ENCODE peak calls at places on chromosomes 1 and 21, in nine cellular contexts. B, H, W, L, R, O, Z, P and C are unnamed samples.

GRCh38 chr1:183283286-183283685 is 97.2 kb downstream of the LAMC2 start:
- DNase-seq in B (no peak), H (no peak), W (no peak), L (no peak), R (no peak), O (no peak), Z (no peak), P (no peak), C (no peak)

GRCh38 chr1:156859523-156860112 is 701 bp upstream of the INSRR start:
- DNase-seq in B (peak), H (no peak), W (no peak), L (no peak), R (no peak), O (peak), Z (no peak), P (peak), C (peak)

GRCh38 chr1:22258696-22259095 is 115.8 kb upstream of the WNT4 start:
- DNase-seq in B (no peak), H (no peak), W (no peak), L (no peak), R (no peak), O (no peak), Z (no peak), P (peak), C (no peak)

GRCh38 chr1:236753554-236753953 is 41.5 kb upstream of the MTR start:
- DNase-seq in B (no peak), H (no peak), W (peak), L (no peak), R (peak), O (no peak), Z (no peak), P (peak), C (peak)

GRCh38 chr1:37325509-37326437 is 148.6 kb upstream of the ZC3H12A start:
- DNase-seq in B (no peak), H (no peak), W (no peak), L (no peak), R (no peak), O (no peak), Z (no peak), P (no peak), C (peak)

GRCh38 chr1:7703321-7704213 is 67.5 kb upstream of the VAMP3 start:
- DNase-seq in B (no peak), H (no peak), W (peak), L (no peak), R (no peak), O (peak), Z (no peak), P (no peak), C (no peak)

GRCh38 chr1:153277852-153278251 is 18.4 kb downstream of the LORICRIN start:
- DNase-seq in B (no peak), H (no peak), W (no peak), L (no peak), R (no peak), O (peak), Z (peak), P (peak), C (peak)

GRCh38 chr1:236165238-236165981 is 23.1 kb downstream of the GPR137B start:
- DNase-seq in B (no peak), H (no peak), W (no peak), L (no peak), R (no peak), O (no peak), Z (no peak), P (no peak), C (no peak)

GRCh38 chr1:168932539-168932938 is 174.0 kb upstream of the ATP1B1 start:
- DNase-seq in B (no peak), H (no peak), W (no peak), L (no peak), R (no peak), O (no peak), Z (no peak), P (peak), C (no peak)

GRCh38 chr1:32025515-32025914 is 11.8 kb downstream of the KHDRBS1 start:
- DNase-seq in B (no peak), H (no peak), W (no peak), L (no peak), R (no peak), O (no peak), Z (no peak), P (no peak), C (no peak)

GRCh38 chr21:31382060-31382459 is 38.0 kb upstream of the TIAM1 start:
- DNase-seq in B (no peak), H (no peak), W (no peak), L (no peak), R (no peak), O (no peak), Z (no peak), P (no peak), C (no peak)

GRCh38 chr1:236907205-236907604 is 97.0 kb downstream of the MT1HL1 start:
- DNase-seq in B (no peak), H (no peak), W (no peak), L (no peak), R (no peak), O (no peak), Z (no peak), P (no peak), C (no peak)

GRCh38 chr1:52662645-52663313 is 29.8 kb downstream of the SHISAL2A start:
- DNase-seq in B (no peak), H (no peak), W (peak), L (no peak), R (peak), O (peak), Z (no peak), P (peak), C (no peak)

GRCh38 chr1:172533511-172534116 is 664 bp downstream of the SUCO start:
- DNase-seq in B (no peak), H (no peak), W (peak), L (no peak), R (peak), O (no peak), Z (peak), P (peak), C (peak)

GRCh38 chr1:172360511-172360910 is 60.0 kb upstream of the C1orf105 start:
- DNase-seq in B (no peak), H (no peak), W (no peak), L (no peak), R (no peak), O (no peak), Z (no peak), P (no peak), C (no peak)

GRCh38 chr1:178551940-178552339 is 39.0 kb downstream of the TEX35 start:
- DNase-seq in B (no peak), H (no peak), W (no peak), L (no peak), R (no peak), O (no peak), Z (no peak), P (no peak), C (no peak)

GRCh38 chr1:204571631-204572030 is 55.4 kb downstream of the MDM4 start:
- DNase-seq in B (no peak), H (no peak), W (no peak), L (no peak), R (no peak), O (no peak), Z (no peak), P (no peak), C (no peak)

GRCh38 chr1:3541465-3541864 is 69.8 kb downstream of the MEGF6 start:
- DNase-seq in B (no peak), H (no peak), W (no peak), L (no peak), R (no peak), O (no peak), Z (no peak), P (no peak), C (no peak)

GRCh38 chr1:79633456-79633855 is 626.9 kb upstream of the ADGRL4 start:
- DNase-seq in B (no peak), H (no peak), W (no peak), L (peak), R (no peak), O (no peak), Z (no peak), P (peak), C (no peak)

GRCh38 chr1:100354971-100355394 is 2.7 kb downstream of the CDC14A start:
- DNase-seq in B (no peak), H (no peak), W (peak), L (no peak), R (no peak), O (no peak), Z (peak), P (peak), C (no peak)

GRCh38 chr1:67833595-67833926 is 294 bp upstream of the GNG12 start:
- DNase-seq in B (no peak), H (no peak), W (no peak), L (no peak), R (peak), O (no peak), Z (no peak), P (no peak), C (no peak)

GRCh38 chr1:236204043-236204442 is 61.7 kb downstream of the GPR137B start:
- DNase-seq in B (no peak), H (no peak), W (no peak), L (no peak), R (no peak), O (no peak), Z (no peak), P (no peak), C (no peak)

GRCh38 chr1:44924835-44925464 is 61.4 kb downstream of the EIF2B3 start:
- DNase-seq in B (no peak), H (no peak), W (no peak), L (peak), R (peak), O (no peak), Z (no peak), P (peak), C (peak)

GRCh38 chr1:88300864-88301263 is 383.2 kb upstream of the PKN2 start:
- DNase-seq in B (no peak), H (no peak), W (no peak), L (no peak), R (no peak), O (no peak), Z (no peak), P (no peak), C (no peak)

GRCh38 chr1:173258484-173259264 is 51.5 kb upstream of the TNFSF4 start:
- DNase-seq in B (no peak), H (no peak), W (no peak), L (peak), R (no peak), O (no peak), Z (no peak), P (no peak), C (no peak)

GRCh38 chr1:44655609-44656008 is 18.7 kb downstream of the TMEM53 start:
- DNase-seq in B (no peak), H (no peak), W (peak), L (no peak), R (no peak), O (peak), Z (peak), P (peak), C (peak)

GRCh38 chr1:203945030-203945429 is 83.6 kb downstream of the SNRPE start:
- DNase-seq in B (no peak), H (no peak), W (peak), L (no peak), R (no peak), O (no peak), Z (no peak), P (no peak), C (no peak)

GRCh38 chr1:82646336-82646735 is 845.6 kb downstream of the ADGRL2 start:
- DNase-seq in B (no peak), H (no peak), W (no peak), L (no peak), R (no peak), O (no peak), Z (no peak), P (no peak), C (no peak)

GRCh38 chr1:41427022-41427942 is 57.2 kb downstream of the EDN2 start:
- DNase-seq in B (no peak), H (no peak), W (peak), L (no peak), R (no peak), O (no peak), Z (no peak), P (no peak), C (no peak)

GRCh38 chr21:28885853-28886177 is 106.9 kb downstream of the LTN1 start:
- DNase-seq in B (no peak), H (no peak), W (no peak), L (peak), R (peak), O (no peak), Z (no peak), P (no peak), C (no peak)

GRCh38 chr21:35037384-35038105 is 11.6 kb downstream of the RUNX1 start:
- DNase-seq in B (no peak), H (no peak), W (no peak), L (no peak), R (no peak), O (no peak), Z (no peak), P (no peak), C (no peak)
- H3K4me3 ChIP-seq in B (no peak), H (no peak), W (no peak), L (no peak), R (no peak), O (no peak), Z (no peak), P (no peak), C (no peak)

GRCh38 chr1:162717548-162717947 is 73.0 kb upstream of the HSD17B7 start:
- DNase-seq in B (no peak), H (no peak), W (no peak), L (no peak), R (no peak), O (no peak), Z (no peak), P (no peak), C (peak)

GRCh38 chr1:162722036-162722435 is 68.5 kb upstream of the HSD17B7 start:
- DNase-seq in B (no peak), H (no peak), W (no peak), L (no peak), R (no peak), O (no peak), Z (no peak), P (no peak), C (no peak)

GRCh38 chr1:162720996-162721395 is 69.5 kb upstream of the HSD17B7 start:
- DNase-seq in B (no peak), H (no peak), W (no peak), L (no peak), R (no peak), O (no peak), Z (no peak), P (no peak), C (no peak)

GRCh38 chr1:162721471-162721870 is 69.0 kb upstream of the HSD17B7 start:
- DNase-seq in B (no peak), H (no peak), W (no peak), L (no peak), R (no peak), O (no peak), Z (no peak), P (no peak), C (no peak)

GRCh38 chr1:162719678-162720077 is 70.8 kb upstream of the HSD17B7 start:
- DNase-seq in B (no peak), H (no peak), W (no peak), L (no peak), R (no peak), O (no peak), Z (no peak), P (no peak), C (no peak)
- TF ChIP-seq CTCF in B (no peak), H (no peak), W (no peak), L (no peak), R (no peak), O (no peak), Z (no peak), P (no peak), C (no peak)

GRCh38 chr1:244021427-244021826 is 29.7 kb upstream of the ZBTB18 start:
- DNase-seq in B (no peak), H (no peak), W (no peak), L (no peak), R (no peak), O (no peak), Z (no peak), P (no peak), C (no peak)
- H3K4me3 ChIP-seq in B (no peak), H (no peak), W (no peak), L (no peak), R (no peak), O (no peak), Z (no peak), P (no peak), C (no peak)

GRCh38 chr21:15534450-15534886 is 195.3 kb upstream of the USP25 start:
- DNase-seq in B (no peak), H (no peak), W (no peak), L (no peak), R (no peak), O (no peak), Z (no peak), P (no peak), C (no peak)
- TF ChIP-seq CTCF in B (no peak), H (no peak), W (no peak), L (no peak), R (no peak), O (peak), Z (no peak), P (no peak), C (no peak)

GRCh38 chr1:197928849-197929336 is 11.7 kb downstream of the LHX9 start:
- DNase-seq in B (no peak), H (no peak), W (no peak), L (no peak), R (no peak), O (no peak), Z (no peak), P (no peak), C (peak)
- H3K4me3 ChIP-seq in B (no peak), H (no peak), W (peak), L (peak), R (no peak), O (peak), Z (peak), P (peak), C (peak)

DNA sequence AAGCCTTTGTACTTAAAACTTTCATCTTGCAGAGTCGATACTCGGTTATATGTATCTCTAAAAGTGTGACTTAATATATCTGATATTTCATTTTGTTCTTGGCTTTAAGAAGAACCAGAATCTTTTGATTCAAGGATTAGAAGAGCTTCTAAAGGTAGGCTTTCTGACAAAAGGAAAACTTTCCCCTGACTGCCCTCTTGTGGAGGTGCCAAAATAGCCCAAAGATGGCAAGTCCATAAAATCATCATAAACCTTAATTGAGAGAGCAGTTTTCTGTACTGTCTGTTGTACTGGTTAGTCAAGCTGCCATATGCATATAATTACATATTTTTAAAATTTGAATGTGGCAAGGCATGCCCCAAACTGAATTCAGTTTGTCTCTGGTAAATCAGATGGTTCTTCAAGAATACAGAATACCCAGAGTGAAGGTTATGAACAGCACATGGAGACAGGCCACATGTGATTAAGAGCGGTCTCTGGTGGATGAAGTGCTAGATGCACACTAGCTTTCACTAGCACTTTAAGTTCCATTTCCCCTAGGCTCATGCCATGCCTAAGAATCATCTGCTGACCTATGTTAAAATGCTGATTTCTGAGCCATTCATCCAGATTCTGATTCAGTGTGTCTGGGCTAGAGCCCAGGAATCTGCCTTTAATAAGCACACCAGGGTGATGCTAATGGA is 27.7 kb upstream of the ELAVL4 start:
- DNase-seq in B (no peak), H (no peak), W (no peak), L (no peak), R (no peak), O (peak), Z (no peak), P (peak), C (no peak)
- TF ChIP-seq CTCF in B (no peak), H (peak), W (no peak), L (no peak), R (no peak), O (peak), Z (no peak), P (no peak), C (peak)

DNA sequence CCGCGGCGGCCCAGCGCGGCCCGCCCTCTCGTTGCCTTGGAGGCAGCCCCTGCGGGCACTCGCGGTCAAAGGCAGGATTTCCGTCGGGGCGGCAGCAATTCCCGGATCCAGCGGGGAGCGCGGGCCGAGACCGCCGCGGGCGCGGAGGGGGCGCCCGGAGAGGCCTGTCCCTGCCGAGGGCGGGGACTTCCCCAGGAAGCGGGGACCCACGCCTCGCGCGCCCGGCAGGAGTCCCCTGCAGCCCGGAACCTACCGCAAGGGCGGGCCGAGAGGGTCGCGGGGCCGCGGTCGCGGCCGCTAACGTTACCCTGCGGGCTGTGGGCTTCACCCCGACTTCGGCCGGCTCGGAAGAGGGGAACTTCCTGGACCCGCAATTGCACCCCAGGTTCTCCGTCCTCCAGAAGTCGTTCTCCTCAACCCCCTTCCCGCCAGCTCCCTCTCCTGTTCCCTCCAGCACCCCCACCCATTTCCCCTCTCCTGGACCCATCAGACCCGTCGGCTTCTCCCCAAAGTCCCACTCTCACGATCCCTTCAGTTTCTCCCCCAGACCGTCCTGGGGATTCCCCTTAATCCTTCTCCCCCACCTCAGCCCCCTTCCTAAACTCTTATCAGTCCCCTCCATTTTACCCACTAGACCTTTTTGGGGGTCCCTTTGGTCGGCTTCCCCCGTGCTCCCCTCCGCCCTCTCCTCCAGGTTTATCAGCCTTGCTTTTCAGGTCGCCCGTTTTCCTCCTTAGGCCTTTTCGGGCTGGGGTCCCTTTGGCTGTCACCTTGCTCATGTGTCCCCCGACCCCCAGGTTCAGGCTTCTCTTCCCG is 611 bp downstream of the FGR start:
- DNase-seq in B (peak), H (no peak), W (peak), L (no peak), R (no peak), O (peak), Z (peak), P (no peak), C (peak)
- H3K4me3 ChIP-seq in B (peak), H (peak), W (peak), L (peak), R (peak), O (peak), Z (peak), P (peak), C (peak)

DNA sequence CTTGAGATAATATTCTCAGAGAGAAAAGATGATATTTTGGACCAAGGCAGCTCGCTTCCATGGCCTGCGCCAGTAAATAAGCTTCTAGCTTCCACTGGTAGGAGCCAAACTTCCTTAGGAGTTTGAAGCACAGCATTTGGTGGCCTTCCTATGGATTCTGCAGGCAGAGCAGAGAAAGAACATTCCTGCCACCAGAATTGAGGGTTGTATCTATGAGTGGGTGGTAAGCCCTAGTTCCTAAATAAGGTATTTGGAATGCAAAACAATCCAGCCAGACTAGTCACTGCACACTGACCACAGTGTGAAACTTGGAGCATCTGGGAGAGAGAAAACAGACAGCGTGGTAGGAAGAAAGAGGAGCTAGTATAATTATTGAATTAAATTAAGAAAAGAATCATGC is 54.1 kb upstream of the BCAR3 start:
- DNase-seq in B (no peak), H (no peak), W (no peak), L (peak), R (peak), O (no peak), Z (no peak), P (peak), C (no peak)
- TF ChIP-seq CTCF in B (no peak), H (no peak), W (peak), L (peak), R (peak), O (no peak), Z (no peak), P (peak), C (no peak)